ENCODE peak calls at places on chromosomes 4 and X, in nine cellular contexts. P is skeletal muscle cell; F is stomach; E is NCI-H2081; C is hippocampal formation; Z is activated CD4-positive, alpha-beta T cell treated with anti-CD3 and anti-CD28 coated beads, Interleukin-2, amount 50 U/mL, for 48 hours; B is dermis blood vessel endothelial cell; J is EH; N is IMR-90. T is an unnamed sample.

GRCh38 chrX:142249721-142250120 is 44.6 kb upstream of the MAGEC2 start:
- DNase-seq in J (no peak), E (no peak), N (no peak), Z (no peak), P (no peak), F (no peak), B (no peak), C (no peak), T (no peak)

GRCh38 chr4:159395693-159396092 is 292.8 kb downstream of the RAPGEF2 start:
- DNase-seq in B (no peak), J (peak), C (no peak), Z (no peak), P (no peak), E (no peak), N (peak), F (no peak), T (no peak)

GRCh38 chr4:87465739-87466366 is 43.5 kb downstream of the NUDT9 start:
- DNase-seq in F (no peak), E (peak), P (peak), N (peak), J (peak), C (peak), Z (no peak), B (peak), T (peak)

GRCh38 chr4:28229092-28229491 is 1368.5 kb downstream of the STIM2 start:
- DNase-seq in P (peak), N (peak), J (peak), E (no peak), B (no peak), F (no peak), Z (no peak), C (no peak), T (no peak)

GRCh38 chrX:137565921-137566745 is at the start of gene ZIC3:
- DNase-seq in F (peak), P (no peak), Z (no peak), N (no peak), J (no peak), E (peak), B (peak), C (peak), T (no peak)

GRCh38 chr4:100489316-100489715 is 28.5 kb downstream of the EMCN start:
- DNase-seq in Z (no peak), J (peak), P (no peak), C (no peak), E (no peak), F (no peak), N (peak), B (no peak), T (no peak)

GRCh38 chrX:150303386-150304097 is 59.6 kb upstream of the MAMLD1 start:
- DNase-seq in J (no peak), C (no peak), N (no peak), P (no peak), F (no peak), E (no peak), Z (no peak), B (no peak), T (no peak)

GRCh38 chr4:2371765-2372487 is 46.5 kb downstream of the ZFYVE28 start:
- DNase-seq in Z (no peak), B (no peak), P (no peak), C (no peak), E (no peak), J (no peak), F (no peak), N (no peak), T (no peak)

GRCh38 chr4:117545042-117545441 is 459.7 kb upstream of the TRAM1L1 start:
- DNase-seq in P (no peak), E (no peak), F (no peak), Z (no peak), N (no peak), J (no peak), C (no peak), B (no peak), T (no peak)

GRCh38 chrX:125203737-125204578 is 115.7 kb upstream of the TEX13C start:
- DNase-seq in C (no peak), E (peak), P (no peak), Z (peak), B (no peak), J (no peak), F (no peak), N (no peak), T (no peak)

GRCh38 chrX:86981326-86981890 is 536.2 kb upstream of the KLHL4 start:
- DNase-seq in J (no peak), P (no peak), F (no peak), E (no peak), B (no peak), Z (no peak), C (no peak), N (no peak), T (no peak)

GRCh38 chr4:100736651-100737450 is 219.0 kb upstream of the EMCN start:
- DNase-seq in J (peak), F (no peak), E (no peak), P (peak), C (no peak), Z (no peak), B (peak), N (peak), T (peak)

GRCh38 chr4:61572160-61572559 is 372.0 kb downstream of the ADGRL3 start:
- DNase-seq in P (peak), J (no peak), E (no peak), C (no peak), N (peak), F (no peak), Z (no peak), B (no peak), T (peak)

GRCh38 chr4:10783351-10783750 is 98.8 kb upstream of the CLNK start:
- DNase-seq in P (peak), N (peak), J (peak), F (no peak), E (no peak), B (peak), Z (no peak), C (no peak), T (peak)

GRCh38 chr4:69731261-69731660 is 29.2 kb downstream of the SULT1B1 start:
- DNase-seq in Z (no peak), B (no peak), P (peak), N (no peak), J (no peak), C (no peak), F (no peak), E (no peak), T (no peak)

GRCh38 chrX:84168574-84168973 is 19.4 kb downstream of the RPS6KA6 start:
- DNase-seq in Z (no peak), E (no peak), B (peak), F (no peak), J (peak), C (no peak), N (peak), P (no peak), T (no peak)

GRCh38 chr4:186485621-186486062 is 69.7 kb downstream of the MTNR1A start:
- DNase-seq in E (no peak), F (no peak), C (peak), B (no peak), P (no peak), Z (no peak), N (peak), J (peak), T (no peak)

GRCh38 chrX:254630-255215 is 26.5 kb upstream of the PLCXD1 start:
- DNase-seq in N (no peak), P (no peak), F (peak), Z (no peak), B (no peak), E (no peak), C (no peak), J (no peak), T (no peak)

GRCh38 chr4:81019016-81019415 is 11.5 kb upstream of the BMP3 start:
- DNase-seq in C (no peak), F (no peak), J (no peak), P (no peak), Z (no peak), B (no peak), N (no peak), E (no peak), T (no peak)

GRCh38 chr4:152072886-152073285 is 312.1 kb upstream of the GATB start:
- DNase-seq in P (no peak), Z (no peak), C (no peak), B (no peak), F (no peak), J (no peak), N (no peak), E (no peak), T (no peak)

GRCh38 chr4:173325007-173325736 is 9.0 kb downstream of the HMGB2 start:
- DNase-seq in Z (no peak), N (no peak), C (no peak), B (no peak), P (no peak), F (no peak), E (no peak), J (no peak), T (no peak)

GRCh38 chr4:93912146-93912545 is 83.6 kb downstream of the ATOH1 start:
- DNase-seq in F (no peak), B (no peak), E (no peak), N (no peak), J (no peak), C (no peak), Z (no peak), P (no peak), T (no peak)

GRCh38 chr4:86592553-86593249 is 1.4 kb upstream of the PTPN13 start:
- DNase-seq in Z (no peak), J (peak), P (no peak), E (no peak), F (no peak), B (no peak), N (peak), C (no peak), T (no peak)

GRCh38 chrX:53223955-53224859 is 800 bp downstream of the KDM5C start:
- DNase-seq in N (peak), F (no peak), C (no peak), E (no peak), J (peak), Z (peak), B (peak), P (peak), T (no peak)

GRCh38 chrX:1281511-1281910 is 12.9 kb downstream of the CSF2RA start:
- DNase-seq in B (no peak), J (peak), Z (no peak), C (no peak), F (no peak), P (no peak), E (no peak), N (peak), T (no peak)

GRCh38 chr4:106034205-106034604 is 138.9 kb downstream of the NPNT start:
- DNase-seq in E (no peak), F (no peak), P (no peak), B (no peak), Z (no peak), N (no peak), J (peak), C (no peak), T (no peak)

GRCh38 chr4:75722417-75722816 is 2.0 kb upstream of the USO1 start:
- DNase-seq in Z (no peak), J (no peak), P (no peak), E (no peak), B (no peak), C (no peak), F (no peak), N (no peak), T (no peak)

GRCh38 chr4:142596121-142596520 is 250.0 kb downstream of the INPP4B start:
- DNase-seq in P (no peak), N (no peak), C (no peak), J (no peak), E (no peak), B (no peak), F (no peak), Z (no peak), T (no peak)

GRCh38 chr4:103074598-103075434 is 1.7 kb downstream of the SLC9B2 start:
- DNase-seq in N (peak), P (no peak), J (peak), Z (no peak), E (no peak), C (no peak), B (peak), F (no peak), T (no peak)